ENCODE peak calls at places on chromosomes 7 and 10, in ten cellular contexts. F is CD4-positive, alpha-beta T cell; G is A549; U is body of pancreas; B is naive thymus-derived CD4-positive, alpha-beta T cell; X is brain microvascular endothelial cell; H is mesendoderm; S is dorsolateral prefrontal cortex; T is HCT116; K is pancreas. V is an unnamed sample.

GRCh38 chr10:48884337-48885045 is 55.1 kb downstream of the LRRC18 start:
- DNase-seq in F (no peak), G (no peak), U (no peak), B (no peak), X (no peak), H (no peak), S (no peak), T (no peak), K (no peak), V (no peak)

GRCh38 chr10:126972622-126973414 is 67.6 kb downstream of the DOCK1 start:
- DNase-seq in F (no peak), G (peak), U (peak), B (no peak), X (peak), H (peak), S (no peak), T (no peak), K (no peak), V (no peak)

GRCh38 chr7:72446566-72447462 is 34.7 kb upstream of the CALN1 start:
- DNase-seq in F (no peak), G (no peak), U (no peak), B (no peak), X (no peak), H (no peak), S (no peak), T (no peak), K (no peak), V (no peak)

GRCh38 chr7:41696323-41696916 is 6.5 kb downstream of the INHBA start:
- DNase-seq in F (no peak), G (peak), U (peak), B (no peak), X (peak), H (peak), S (peak), T (peak), K (no peak), V (peak)

GRCh38 chr7:116432517-116432916 is 67.0 kb upstream of the CAV2 start:
- DNase-seq in F (no peak), G (no peak), U (no peak), B (no peak), X (no peak), H (no peak), S (no peak), T (no peak), K (no peak), V (no peak)

GRCh38 chr10:98374176-98374969 is 40.6 kb downstream of the PYROXD2 start:
- DNase-seq in F (no peak), G (no peak), U (no peak), B (no peak), X (peak), H (peak), S (peak), T (no peak), K (no peak), V (no peak)

GRCh38 chr7:69047166-69047760 is 551.0 kb upstream of the AUTS2 start:
- DNase-seq in F (no peak), G (no peak), U (no peak), B (no peak), X (no peak), H (peak), S (peak), T (no peak), K (no peak), V (no peak)

GRCh38 chr7:35257251-35258124 is 3.6 kb upstream of the TBX20 start:
- DNase-seq in F (no peak), G (no peak), U (no peak), B (no peak), X (no peak), H (peak), S (no peak), T (no peak), K (peak), V (no peak)

GRCh38 chr10:75878586-75878985 is 447.2 kb downstream of the LRMDA start:
- DNase-seq in F (no peak), G (no peak), U (peak), B (no peak), X (no peak), H (no peak), S (no peak), T (no peak), K (peak), V (no peak)

GRCh38 chr10:102269017-102269416 is 23.7 kb downstream of the GBF1 start:
- DNase-seq in F (no peak), G (no peak), U (no peak), B (no peak), X (no peak), H (no peak), S (no peak), T (no peak), K (no peak), V (no peak)

GRCh38 chr10:25639646-25640045 is 294.4 kb upstream of the MYO3A start:
- DNase-seq in F (no peak), G (no peak), U (no peak), B (no peak), X (no peak), H (peak), S (no peak), T (no peak), K (no peak), V (no peak)

GRCh38 chr10:12777840-12778585 is 223.5 kb downstream of the CCDC3 start:
- DNase-seq in F (no peak), G (no peak), U (no peak), B (no peak), X (no peak), H (no peak), S (peak), T (no peak), K (no peak), V (peak)

GRCh38 chr10:132524443-132525285 is 12.9 kb upstream of the INPP5A start:
- DNase-seq in F (no peak), G (no peak), U (peak), B (no peak), X (no peak), H (no peak), S (no peak), T (no peak), K (no peak), V (no peak)

GRCh38 chr10:47175181-47176080 is 124.6 kb upstream of the GDF10 start:
- DNase-seq in F (no peak), G (no peak), U (no peak), B (no peak), X (no peak), H (no peak), S (no peak), T (no peak), K (no peak), V (no peak)

GRCh38 chr7:32506266-32507054 is 11.2 kb downstream of the AVL9 start:
- DNase-seq in F (no peak), G (peak), U (no peak), B (no peak), X (peak), H (no peak), S (no peak), T (peak), K (no peak), V (no peak)

GRCh38 chr7:107563761-107564552 is at the start of the genes COG5 and DUS4L:
- DNase-seq in F (peak), G (peak), U (peak), B (peak), X (peak), H (peak), S (peak), T (peak), K (peak), V (peak)

GRCh38 chr7:107563072-107563760 is 504 bp downstream of the COG5 start:
- DNase-seq in F (no peak), G (peak), U (no peak), B (no peak), X (peak), H (no peak), S (no peak), T (peak), K (no peak), V (no peak)

GRCh38 chr7:107564553-107565298 is 955 bp downstream of the DUS4L start:
- DNase-seq in F (no peak), G (peak), U (no peak), B (no peak), X (peak), H (peak), S (no peak), T (peak), K (no peak), V (no peak)

GRCh38 chr7:107559864-107560263 is 3.9 kb downstream of the COG5 start:
- DNase-seq in F (no peak), G (no peak), U (no peak), B (no peak), X (peak), H (peak), S (no peak), T (no peak), K (no peak), V (no peak)

DNA sequence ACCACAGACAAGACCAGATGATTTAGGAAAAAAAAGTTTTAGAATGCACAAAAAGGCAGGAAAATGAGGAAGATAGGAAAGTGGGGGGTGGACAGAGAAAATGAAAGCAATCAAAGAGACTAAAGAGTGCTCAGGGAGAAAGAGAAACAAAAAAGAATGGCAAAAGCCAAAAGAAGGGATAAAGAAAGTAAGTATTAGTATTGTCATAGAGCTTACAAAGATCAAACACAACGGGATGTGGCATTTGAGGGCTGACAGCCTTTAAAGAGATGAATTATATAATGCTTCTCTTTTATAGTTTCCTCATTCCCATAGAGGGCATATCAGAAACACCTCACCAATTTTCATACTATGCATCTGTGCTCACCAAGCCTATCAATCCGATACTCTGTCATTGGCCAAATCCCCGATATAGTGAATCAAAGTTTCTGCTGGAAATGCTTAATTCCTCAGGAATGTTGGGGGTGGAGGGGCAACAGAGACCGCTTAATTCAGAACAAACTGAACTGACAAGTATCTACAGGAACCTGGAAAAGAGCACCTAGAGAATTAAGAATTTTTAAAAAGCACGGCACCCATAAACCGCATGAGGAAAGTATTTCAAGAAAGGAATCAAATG is 2.7 kb downstream of the COG5 start:
- DNase-seq in F (no peak), G (no peak), U (no peak), B (peak), X (no peak), H (no peak), S (no peak), T (no peak), K (no peak), V (no peak)
- H3K27ac ChIP-seq in F (no peak), G (no peak), U (no peak), B (peak), X (no peak), H (no peak), S (no peak), T (no peak), K (no peak), V (no peak)

GRCh38 chr7:66693331-66693730 is 47.2 kb upstream of the RABGEF1 start:
- DNase-seq in F (no peak), G (no peak), U (no peak), B (no peak), X (no peak), H (no peak), S (no peak), T (no peak), K (no peak), V (no peak)
- H3K27ac ChIP-seq in F (no peak), G (no peak), U (no peak), B (no peak), X (no peak), H (no peak), S (no peak), T (no peak), K (no peak), V (no peak)

DNA sequence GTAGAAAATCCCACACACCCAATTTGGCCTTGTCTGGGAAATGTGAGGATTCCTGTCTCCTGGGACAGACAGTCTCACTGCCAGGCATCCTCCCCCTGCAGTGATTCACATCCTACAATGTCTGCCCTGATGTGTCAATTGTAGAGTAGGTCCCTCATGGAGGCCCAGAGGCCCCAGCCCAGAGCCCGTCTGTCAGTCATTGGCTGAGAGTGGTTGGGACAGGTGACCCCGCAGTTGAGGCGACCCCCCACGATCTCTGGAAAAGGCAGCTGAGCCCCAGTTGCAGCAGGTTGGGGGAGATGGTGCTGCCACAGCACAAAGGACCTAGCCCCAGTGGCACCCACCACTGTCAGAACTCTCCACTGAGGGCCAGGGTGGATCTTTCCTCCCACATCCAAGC is 84.3 kb upstream of the INSIG1 start:
- DNase-seq in F (no peak), G (peak), U (no peak), B (no peak), X (peak), H (no peak), S (no peak), T (no peak), K (peak), V (no peak)
- H3K27ac ChIP-seq in F (no peak), G (peak), U (peak), B (no peak), X (no peak), H (no peak), S (no peak), T (no peak), K (peak), V (no peak)

DNA sequence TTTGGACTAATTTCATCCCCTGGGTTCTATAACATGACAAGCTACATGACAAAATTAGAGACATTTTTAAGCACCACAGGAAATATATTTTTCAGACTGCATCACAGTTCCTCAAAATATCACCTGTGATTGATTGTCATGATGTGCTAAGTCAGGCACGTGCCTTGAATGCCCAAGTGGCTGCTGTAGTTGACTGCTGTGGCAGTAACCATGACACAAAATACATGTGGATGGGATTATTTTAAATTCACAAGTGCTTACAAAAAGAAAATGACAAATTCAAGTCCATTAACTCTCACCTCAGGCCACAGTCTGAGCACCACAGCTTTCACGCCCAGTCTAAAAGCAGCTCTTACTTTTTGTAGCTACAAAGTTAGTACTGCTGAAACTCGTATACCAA is 45.5 kb downstream of the TNPO3 start:
- DNase-seq in F (no peak), G (no peak), U (no peak), B (no peak), X (no peak), H (no peak), S (no peak), T (no peak), K (no peak), V (no peak)
- H3K27ac ChIP-seq in F (no peak), G (no peak), U (no peak), B (no peak), X (no peak), H (no peak), S (no peak), T (no peak), K (no peak), V (no peak)

DNA sequence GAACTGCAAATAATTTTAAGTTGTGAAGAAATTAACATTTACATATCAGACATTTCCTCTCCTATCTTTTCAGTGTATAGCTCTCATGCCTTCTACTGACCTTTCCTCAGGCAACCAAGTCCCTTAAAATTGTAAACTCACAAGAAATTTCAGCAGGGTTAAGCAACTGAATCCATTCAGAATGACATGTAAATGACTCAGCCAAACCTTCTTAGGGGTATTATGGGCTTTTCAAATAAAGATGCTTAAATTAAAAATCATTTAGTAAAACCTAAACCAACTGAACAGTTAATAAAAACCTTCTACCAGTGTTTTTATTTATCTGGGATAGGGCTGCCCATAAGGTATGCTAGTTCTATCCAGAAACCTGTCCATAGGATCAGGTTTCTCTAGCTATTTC is 20.7 kb downstream of the WAPL start:
- DNase-seq in F (no peak), G (no peak), U (no peak), B (no peak), X (no peak), H (no peak), S (no peak), T (no peak), K (no peak), V (no peak)
- H3K27ac ChIP-seq in F (no peak), G (no peak), U (no peak), B (no peak), X (peak), H (no peak), S (no peak), T (no peak), K (no peak), V (no peak)